ENCODE peak calls at places on chromosomes 2 and 18, in eight cellular contexts. P is vagina, V is GM10248, W is cardiac muscle cell, Y is neural progenitor cell, K is lung, C is lower leg skin, T is endodermal cell. Q is an unnamed sample.

GRCh38 chr2:23801396-23801795 is 125.5 kb downstream of the ATAD2B start:
- DNase-seq in Y (no peak), W (peak; percentile 79), T (no peak), C (no peak), P (no peak), K (no peak), V (no peak), Q (no peak)

GRCh38 chr18:70931942-70932814 is 643.3 kb downstream of the SOCS6 start:
- DNase-seq in P (no peak), Y (peak; percentile 54), V (peak; percentile 15), C (no peak), W (peak; percentile 71), T (no peak), K (no peak), Q (no peak)

GRCh38 chr2:225008935-225009334 is 33.3 kb downstream of the DOCK10 start:
- DNase-seq in K (no peak), V (no peak), P (no peak), T (peak; percentile 76), C (no peak), Y (peak; percentile 62), W (peak; percentile 23), Q (no peak)

GRCh38 chr2:196927318-196928225 is 1.1 kb upstream of the PGAP1 start:
- DNase-seq in W (peak; percentile 74), P (no peak), C (no peak), K (no peak), T (no peak), Y (peak; percentile 45), V (peak; percentile 23), Q (no peak)

GRCh38 chr2:227578642-227579041 is 20.1 kb upstream of the SCYGR2 start:
- DNase-seq in K (no peak), W (no peak), T (no peak), C (no peak), P (no peak), V (no peak), Y (no peak), Q (no peak)

GRCh38 chr2:238631491-238632180 is 204.9 kb downstream of the ASB1 start:
- DNase-seq in V (no peak), P (no peak), K (no peak), W (no peak), Y (no peak), C (peak; percentile 10), T (no peak), Q (no peak)

GRCh38 chr2:49248506-49248905 is 94.2 kb upstream of the FSHR start:
- DNase-seq in Y (no peak), V (no peak), K (no peak), P (no peak), C (no peak), W (peak; percentile 97), T (no peak), Q (no peak)

GRCh38 chr2:2787301-2787907 is 456.3 kb upstream of the MYT1L start:
- DNase-seq in W (no peak), P (no peak), Y (peak; percentile 28), T (peak; percentile 73), V (no peak), C (no peak), K (no peak), Q (no peak)

GRCh38 chr18:10270160-10270571 is 184.3 kb upstream of the APCDD1 start:
- DNase-seq in Y (no peak), C (no peak), K (no peak), W (peak; percentile 89), V (no peak), T (no peak), P (no peak), Q (no peak)

GRCh38 chr2:122081743-122082142 is 326.3 kb downstream of the TSN start:
- DNase-seq in Y (no peak), K (no peak), W (no peak), T (no peak), V (no peak), P (no peak), C (no peak), Q (no peak)

GRCh38 chr2:8851811-8852560 is 14.6 kb upstream of the KIDINS220 start:
- DNase-seq in V (no peak), K (no peak), T (peak; percentile 65), W (peak; percentile 35), P (no peak), C (no peak), Y (no peak), Q (no peak)

DNA sequence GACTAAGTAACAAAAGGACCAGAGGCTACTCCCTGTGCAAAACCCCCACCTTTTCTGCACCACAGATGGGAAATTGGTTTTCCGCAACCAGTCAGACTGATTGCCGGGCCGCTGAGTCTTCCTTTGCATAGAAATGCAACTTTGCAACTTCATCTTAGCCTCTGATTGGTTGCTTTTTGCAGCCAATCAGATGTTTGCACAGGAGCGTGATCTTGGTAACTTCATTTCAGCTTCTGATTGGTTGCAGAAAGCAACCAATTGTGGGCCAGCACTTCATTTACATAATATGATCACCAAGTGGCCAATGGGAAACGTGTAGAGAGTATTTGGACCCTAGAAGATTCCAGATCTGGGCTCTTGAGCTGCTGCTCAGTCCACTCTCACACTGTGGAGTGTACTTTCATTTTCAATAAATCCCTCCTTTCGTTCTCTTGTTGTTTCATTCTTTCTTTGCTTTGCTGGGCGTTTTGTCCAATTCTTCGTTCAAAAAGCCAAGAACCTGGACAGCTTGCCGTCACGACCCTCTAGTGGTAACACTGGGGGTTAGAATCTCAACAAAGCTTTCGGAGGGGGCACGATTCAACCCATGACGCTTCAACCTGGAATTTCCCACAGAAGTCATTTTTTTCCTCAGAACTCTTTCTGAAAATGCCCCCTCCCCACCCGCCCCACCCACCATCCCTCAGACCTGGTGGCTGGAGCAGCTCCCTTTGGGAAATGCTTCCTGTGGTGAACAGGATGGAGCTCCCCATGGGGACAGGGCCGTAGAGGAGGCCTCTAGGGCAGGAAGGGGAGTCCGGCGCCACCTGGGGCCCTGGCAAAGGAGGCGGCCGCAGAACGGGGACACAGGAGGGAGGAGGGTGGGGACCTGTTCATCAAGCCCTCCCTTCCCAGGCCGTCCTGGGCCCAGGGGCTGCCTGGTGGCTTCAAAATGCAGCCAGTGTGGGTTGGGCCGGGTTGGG is 31.8 kb upstream of the KCNF1 start:
- DNase-seq in T (peak; percentile 50), W (no peak), Y (no peak), K (no peak), C (no peak), V (no peak), P (no peak), Q (no peak)
- TF ChIP-seq CTCF in T (peak; percentile 58), W (no peak), Y (peak; percentile 10), K (no peak), C (no peak), V (no peak), P (no peak), Q (no peak)

DNA sequence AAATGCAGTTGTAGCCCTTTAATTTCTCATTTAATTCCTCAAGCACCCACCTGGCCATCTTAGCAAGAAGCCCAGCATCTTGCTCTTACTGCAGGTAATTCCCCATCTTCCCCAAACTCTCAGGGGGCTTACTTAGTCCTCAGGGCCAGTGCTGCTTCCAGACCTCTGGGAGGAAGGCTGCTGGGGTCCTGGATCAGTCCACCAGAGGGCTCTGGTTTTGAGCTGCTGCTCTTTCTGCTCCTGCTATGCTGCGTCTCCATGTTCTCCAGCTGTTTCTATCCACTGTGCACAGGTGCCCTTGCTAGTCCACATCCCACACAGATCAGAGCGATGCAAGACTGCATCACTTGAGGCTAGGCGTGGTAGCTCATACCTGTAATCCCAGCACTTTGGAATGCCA is 34.5 kb upstream of the TMEM87B start:
- DNase-seq in V (no peak), T (peak; percentile 79), W (no peak), Y (peak; percentile 50), C (no peak), P (no peak), K (no peak), Q (no peak)
- TF ChIP-seq CTCF in V (no peak), T (peak; percentile 75), W (peak; percentile 22), Y (peak; percentile 47), C (no peak), P (no peak), K (no peak), Q (peak; percentile 16)

DNA sequence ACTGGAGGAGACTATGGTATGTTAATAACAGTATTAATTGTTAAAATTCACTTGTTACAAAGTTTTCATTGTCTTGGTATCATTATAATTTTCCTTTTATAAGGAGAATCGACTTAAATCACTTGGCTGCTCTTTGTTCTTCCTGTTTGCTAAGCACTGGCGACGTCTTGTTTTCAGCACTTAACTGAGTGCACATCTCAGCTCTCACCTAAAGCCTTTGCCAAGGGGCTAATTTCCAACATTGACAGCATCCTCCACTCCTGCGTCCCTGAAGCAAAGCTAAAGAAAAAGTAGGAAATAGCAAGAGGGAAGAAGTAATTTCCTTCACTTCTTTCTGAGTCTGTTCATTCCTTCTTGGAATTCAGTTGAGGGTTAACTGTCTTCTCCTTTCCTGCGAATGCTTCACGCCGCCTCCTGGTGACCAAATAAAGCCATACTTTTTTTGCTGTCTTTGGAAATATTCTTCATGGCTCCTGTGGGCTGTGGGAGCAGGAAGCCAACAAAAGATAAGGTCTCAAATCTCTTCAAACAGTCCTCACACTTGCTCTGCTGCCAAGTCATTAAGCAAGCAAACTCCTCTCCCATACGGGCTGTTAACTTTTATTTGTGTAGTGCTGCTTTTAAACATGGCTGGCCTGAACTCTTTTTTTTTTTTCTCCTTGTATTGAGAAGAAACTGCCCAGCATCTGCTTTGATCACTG is 100.8 kb downstream of the DPP10 start:
- DNase-seq in W (peak; percentile 91), P (no peak), Y (peak; percentile 41), K (peak; percentile 29), T (peak; percentile 68), V (no peak), C (no peak), Q (no peak)
- TF ChIP-seq CTCF in W (peak; percentile 52), P (no peak), Y (peak; percentile 46), K (no peak), T (peak; percentile 69), V (no peak), C (no peak), Q (no peak)

DNA sequence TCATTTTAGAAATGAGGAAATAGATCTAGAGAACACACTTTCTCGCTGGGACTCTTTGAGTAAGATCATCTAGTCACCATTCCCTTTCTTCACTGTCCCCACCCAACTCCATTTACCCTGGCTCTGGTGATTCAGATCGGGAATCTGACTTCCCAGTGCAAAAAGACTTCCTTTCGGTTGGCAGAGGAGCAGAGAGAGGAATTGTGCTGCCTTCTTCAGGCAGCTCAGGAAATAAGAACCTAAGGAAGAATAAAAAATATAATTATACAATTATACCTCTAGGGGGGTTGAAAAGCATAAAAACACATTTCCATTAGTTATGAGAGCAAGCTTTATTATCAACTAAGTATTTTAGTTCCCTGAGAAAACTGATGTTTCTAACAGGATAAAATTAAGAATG is 9.3 kb upstream of the MPP4 start:
- DNase-seq in Y (no peak), C (no peak), V (no peak), P (no peak), T (no peak), K (no peak), W (peak; percentile 43), Q (no peak)
- TF ChIP-seq CTCF in Y (no peak), C (no peak), V (no peak), P (no peak), T (no peak), K (no peak), W (peak; percentile 35), Q (no peak)

GRCh38 chr2:4992226-4992625 is 700.0 kb upstream of the SOX11 start:
- DNase-seq in P (no peak), C (no peak), Y (peak; percentile 16), V (no peak), T (peak; percentile 62), K (no peak), W (no peak), Q (no peak)
- TF ChIP-seq CTCF in P (no peak), C (no peak), Y (peak; percentile 35), V (no peak), T (peak; percentile 75), K (no peak), W (no peak), Q (no peak)